ENCODE peak calls at places on chromosomes 12 and 14, in four cellular contexts. C is fibroblast of mammary gland, L is omental fat pad, D is GM23338. O is an unnamed sample.

GRCh38 chr12:116614194-116614885 is 55.2 kb downstream of the MAP1LC3B2 start:
- DNase-seq in C (peak), L (no peak), D (no peak), O (no peak)

GRCh38 chr12:232731-233614 is 19.0 kb upstream of the SLC6A12 start:
- DNase-seq in C (no peak), L (no peak), D (no peak), O (peak)

GRCh38 chr12:88784166-88784565 is 203.9 kb upstream of the KITLG start:
- DNase-seq in C (no peak), L (no peak), D (no peak), O (no peak)

GRCh38 chr12:103208006-103208405 is 250.5 kb downstream of the ASCL1 start:
- DNase-seq in C (no peak), L (no peak), D (no peak), O (no peak)

GRCh38 chr14:55048900-55049437 is 2.5 kb upstream of the MAPK1IP1L start:
- DNase-seq in C (no peak), L (no peak), D (no peak), O (no peak)

GRCh38 chr14:99481745-99482099 is 513 bp downstream of the CCNK start:
- DNase-seq in C (peak), L (no peak), D (peak), O (no peak)

GRCh38 chr12:127214196-127214595 is 1052.8 kb upstream of the TMEM132C start:
- DNase-seq in C (peak), L (no peak), D (no peak), O (no peak)

GRCh38 chr12:67457799-67458680 is 188.9 kb downstream of the CAND1 start:
- DNase-seq in C (peak), L (no peak), D (peak), O (no peak)

GRCh38 chr14:72776701-72777255 is 117.1 kb downstream of the DPF3 start:
- DNase-seq in C (no peak), L (no peak), D (no peak), O (peak)

GRCh38 chr12:128687851-128688250 is 135.9 kb downstream of the SLC15A4 start:
- DNase-seq in C (no peak), L (no peak), D (no peak), O (no peak)

GRCh38 chr12:112858776-112859175 is 48.0 kb upstream of the OAS1 start:
- DNase-seq in C (no peak), L (no peak), D (no peak), O (no peak)

GRCh38 chr12:107092669-107093546 is 441 bp downstream of the CRY1 start:
- DNase-seq in C (peak), L (peak), D (peak), O (peak)

GRCh38 chr14:54011001-54011400 is 54.4 kb upstream of the BMP4 start:
- DNase-seq in C (no peak), L (no peak), D (peak), O (no peak)

GRCh38 chr12:15540469-15540872 is 218.2 kb downstream of the PTPRO start:
- DNase-seq in C (peak), L (no peak), D (no peak), O (no peak)

GRCh38 chr14:92414685-92415084 is 91.7 kb downstream of the SLC24A4 start:
- DNase-seq in C (no peak), L (no peak), D (no peak), O (no peak)

GRCh38 chr12:87953257-87953860 is 75.8 kb downstream of the C12orf50 start:
- DNase-seq in C (peak), L (no peak), D (peak), O (peak)

GRCh38 chr12:123512838-123513665 is 20.5 kb downstream of the RILPL1 start:
- DNase-seq in C (no peak), L (no peak), D (peak), O (no peak)

GRCh38 chr12:79546461-79547043 is 144.2 kb downstream of the PAWR start:
- DNase-seq in C (no peak), L (no peak), D (peak), O (peak)

GRCh38 chr12:571795-572531 is 91.3 kb downstream of the NINJ2 start:
- DNase-seq in C (peak), L (no peak), D (no peak), O (peak)

GRCh38 chr12:111056618-111057521 is 136.5 kb upstream of the MYL2 start:
- DNase-seq in C (no peak), L (no peak), D (no peak), O (peak)

GRCh38 chr14:91118511-91119068 is 4.7 kb downstream of the DGLUCY start:
- DNase-seq in C (no peak), L (no peak), D (peak), O (no peak)

GRCh38 chr12:63949902-63950301 is 105.4 kb downstream of the SRGAP1 start:
- DNase-seq in C (peak), L (no peak), D (no peak), O (no peak)

GRCh38 chr14:25150401-25150800 is 100.5 kb upstream of the STXBP6 start:
- DNase-seq in C (peak), L (no peak), D (no peak), O (no peak)